ENCODE peak calls at places on chromosomes 16 and 17, in eight cellular contexts. P is GM04504; V is RWPE1; E is activated CD8-positive, alpha-beta T cell treated with anti-CD3 and anti-CD28 coated beads for 36 hours; L is GM19239; N is activated gamma-delta T cell treated with anti-CD3 and anti-CD28 coated beads, Interleukin-2, amount 50 U/mL, for 16 hours; F is GM04503; C is activated CD4-positive, alpha-beta T cell treated with anti-CD3 and anti-CD28 coated beads for 36 hours. Q is an unnamed sample.
A peak's percentile ranks its signal among the peaks of the same experiment; 100 is the strongest.

GRCh38 chr17:75267146-75267402 is 4.0 kb downstream of the MIF4GD start:
- DNase-seq in V (no peak), F (no peak), N (no peak), C (no peak), P (no peak), L (no peak), E (no peak), Q (no peak)

GRCh38 chr17:61002316-61002736 is 324.7 kb downstream of the BCAS3 start:
- DNase-seq in N (no peak), V (peak; percentile 12), P (peak; percentile 27), L (no peak), C (no peak), F (peak; percentile 11), E (no peak), Q (no peak)

GRCh38 chr17:67221062-67221998 is 23.7 kb downstream of the HELZ start:
- DNase-seq in F (no peak), L (no peak), N (no peak), E (peak; percentile 49), C (peak; percentile 44), P (no peak), V (peak; percentile 41), Q (no peak)

GRCh38 chr16:17572145-17572544 is 101.4 kb upstream of the XYLT1 start:
- DNase-seq in V (peak; percentile 30), E (no peak), C (no peak), P (no peak), N (no peak), L (no peak), F (no peak), Q (no peak)

GRCh38 chr16:29943846-29944669 is 17.8 kb upstream of the TMEM219 start:
- DNase-seq in L (no peak), V (peak; percentile 95), C (no peak), F (peak; percentile 99), P (peak; percentile 98), E (no peak), N (no peak), Q (peak; percentile 95)

GRCh38 chr17:42304187-42305030 is 16.1 kb downstream of the STAT5A start:
- DNase-seq in P (no peak), E (no peak), C (no peak), N (no peak), V (no peak), F (no peak), L (no peak), Q (no peak)

GRCh38 chr17:35871415-35871814 is 2.7 kb upstream of the HEATR9 start:
- DNase-seq in P (no peak), F (no peak), N (no peak), V (no peak), L (no peak), C (peak; percentile 46), E (peak; percentile 44), Q (no peak)

GRCh38 chr16:27723711-27724490 is 174.0 kb downstream of the KATNIP start:
- DNase-seq in F (no peak), L (no peak), N (no peak), C (no peak), P (no peak), V (no peak), E (no peak), Q (no peak)

GRCh38 chr16:48064971-48065370 is 90.8 kb downstream of the ABCC12 start:
- DNase-seq in F (no peak), N (no peak), L (no peak), E (no peak), P (no peak), C (no peak), V (no peak), Q (no peak)

GRCh38 chr16:68503334-68503733 is 35.8 kb upstream of the ZFP90 start:
- DNase-seq in N (no peak), L (no peak), C (no peak), P (peak; percentile 29), F (no peak), V (peak; percentile 53), E (no peak), Q (no peak)

GRCh38 chr17:40498281-40499084 is 2.9 kb downstream of the TNS4 start:
- DNase-seq in C (no peak), P (no peak), F (no peak), L (no peak), N (no peak), V (no peak), E (no peak), Q (no peak)

GRCh38 chr16:66079671-66080070 is 286.8 kb upstream of the CDH5 start:
- DNase-seq in F (no peak), P (no peak), L (no peak), E (no peak), V (no peak), N (no peak), C (no peak), Q (no peak)

GRCh38 chr16:89506791-89507191 is 1.4 kb upstream of the SPG7 start:
- DNase-seq in P (no peak), C (peak; percentile 43), F (no peak), N (peak; percentile 17), V (no peak), E (peak; percentile 42), L (no peak), Q (no peak)

GRCh38 chr16:15772579-15773293 is 84.1 kb downstream of the MYH11 start:
- DNase-seq in F (no peak), C (no peak), L (no peak), N (no peak), V (no peak), E (no peak), P (no peak), Q (no peak)

GRCh38 chr17:45705123-45706009 is 78.8 kb upstream of the CRHR1 start:
- DNase-seq in N (no peak), E (peak; percentile 35), P (no peak), V (peak; percentile 91), F (no peak), C (peak; percentile 30), L (no peak), Q (no peak)

GRCh38 chr17:79406316-79406715 is 204.5 kb downstream of the RBFOX3 start:
- DNase-seq in C (no peak), V (no peak), F (no peak), L (no peak), N (no peak), E (no peak), P (no peak), Q (no peak)

GRCh38 chr16:1458977-1459341 is 14.6 kb upstream of the CCDC154 start:
- DNase-seq in N (no peak), P (no peak), F (no peak), L (peak; percentile 64), C (no peak), V (no peak), E (no peak), Q (no peak)

GRCh38 chr17:65198653-65199382 is 61.6 kb downstream of the RGS9 start:
- DNase-seq in V (peak; percentile 88), N (no peak), C (no peak), P (no peak), E (no peak), L (peak; percentile 75), F (no peak), Q (no peak)

GRCh38 chr17:16433514-16433913 is 18.1 kb downstream of the TRPV2 start:
- DNase-seq in V (no peak), P (no peak), F (no peak), E (no peak), C (no peak), N (no peak), L (no peak), Q (no peak)

GRCh38 chr17:76014100-76014924 is 12.8 kb downstream of the EVPL start:
- DNase-seq in C (peak; percentile 90), V (peak; percentile 71), N (peak; percentile 67), L (peak; percentile 99), P (peak; percentile 26), E (peak; percentile 88), F (no peak), Q (no peak)

GRCh38 chr16:57388359-57389086 is 16.0 kb upstream of the CCL17 start:
- DNase-seq in L (no peak), V (no peak), E (no peak), N (no peak), F (no peak), C (no peak), P (no peak), Q (no peak)

GRCh38 chr16:86996081-86996480 is 321.1 kb downstream of the C16orf95 start:
- DNase-seq in N (no peak), F (no peak), V (no peak), P (no peak), L (no peak), C (no peak), E (no peak), Q (no peak)

GRCh38 chr16:75761111-75761510 is 34.8 kb upstream of the CPHXL start:
- DNase-seq in F (no peak), N (no peak), E (no peak), V (no peak), P (no peak), C (peak; percentile 10), L (no peak), Q (no peak)

GRCh38 chr17:78818932-78819331 is 21.7 kb downstream of the USP36 start:
- DNase-seq in L (no peak), C (peak; percentile 64), E (peak; percentile 59), V (no peak), N (peak; percentile 29), F (no peak), P (no peak), Q (no peak)

GRCh38 chr16:4360538-4361021 is 9.5 kb upstream of the PAM16 start:
- DNase-seq in P (no peak), F (no peak), C (peak; percentile 28), L (no peak), E (peak; percentile 23), N (no peak), V (no peak), Q (no peak)

GRCh38 chr17:50280068-50280467 is 5.8 kb downstream of the TMEM92 start:
- DNase-seq in F (no peak), P (no peak), N (no peak), V (no peak), C (peak; percentile 28), E (peak; percentile 20), L (no peak), Q (no peak)

GRCh38 chr16:6571044-6571443 is 761.6 kb upstream of the RBFOX1 start:
- DNase-seq in F (no peak), C (no peak), N (no peak), E (no peak), P (no peak), V (no peak), L (no peak), Q (no peak)

GRCh38 chr16:25691519-25692091 is at the start of gene HS3ST4:
- DNase-seq in C (peak; percentile 10), L (no peak), P (no peak), F (no peak), E (no peak), V (no peak), N (no peak), Q (no peak)

GRCh38 chr17:60145006-60145935 is 4.5 kb upstream of the CA4 start:
- DNase-seq in V (no peak), C (no peak), F (no peak), L (no peak), N (no peak), P (no peak), E (no peak), Q (no peak)

GRCh38 chr17:42276359-42276608 is at the start of gene STAT5B:
- DNase-seq in L (peak; percentile 93), F (no peak), N (peak; percentile 43), V (peak; percentile 85), C (peak; percentile 80), P (no peak), E (peak; percentile 64), Q (no peak)

GRCh38 chr16:6016530-6017184 is 919.1 kb upstream of the EEF2KMT start:
- DNase-seq in F (no peak), E (no peak), C (no peak), L (no peak), P (no peak), N (no peak), V (peak; percentile 13), Q (no peak)

GRCh38 chr16:53753431-53753830 is 49.5 kb downstream of the FTO start:
- DNase-seq in C (no peak), N (no peak), V (no peak), E (no peak), L (no peak), F (no peak), P (no peak), Q (no peak)